ENCODE peak calls at places on chromosomes 6 and 20, in six cellular contexts. Q is neural progenitor cell, I is GM23248, S is PC-3, X is GM23338, U is SK-N-SH. F is an unnamed sample. For H3F3A, the result is how much of the 10 kb centered on the place peaks cover.

GRCh38 chr20:57385940-57386339 is 5.3 kb upstream of the RBM38 start:
- DNase-seq in Q (no peak), X (no peak), I (no peak), S (no peak), U (no peak), F (no peak)

GRCh38 chr20:57400821-57401564 is 9.8 kb downstream of the RBM38 start:
- DNase-seq in X (no peak), Q (no peak), I (no peak), S (no peak), U (no peak), F (peak)

GRCh38 chr6:150471276-150471675 is 102.5 kb downstream of the IYD start:
- DNase-seq in Q (no peak), I (no peak), U (no peak), S (no peak), X (no peak), F (no peak)

GRCh38 chr20:4112490-4113420 is 97.4 kb upstream of the RNF24 start:
- DNase-seq in S (peak), Q (no peak), I (peak), U (peak), X (no peak), F (peak)

GRCh38 chr6:71404145-71404966 is 115.7 kb downstream of the OGFRL1 start:
- DNase-seq in U (no peak), S (peak), Q (no peak), I (peak), X (peak), F (no peak)

GRCh38 chr6:153084393-153084792 is 46.7 kb downstream of the RGS17 start:
- DNase-seq in X (no peak), Q (no peak), I (peak), U (no peak), S (peak), F (no peak)

GRCh38 chr6:49462071-49462470 is 982 bp downstream of the MMUT start:
- DNase-seq in U (no peak), Q (no peak), X (no peak), S (peak), I (peak), F (no peak)

GRCh38 chr20:59095140-59095539 is 52.6 kb upstream of the PRELID3B start:
- DNase-seq in S (no peak), X (no peak), U (no peak), I (no peak), Q (no peak), F (no peak)

GRCh38 chr6:147741419-147741818 is 232.9 kb downstream of the SAMD5 start:
- DNase-seq in U (no peak), S (no peak), I (no peak), X (no peak), Q (no peak), F (no peak)

GRCh38 chr6:170019259-170020040 is 268.0 kb downstream of the ERMARD start:
- DNase-seq in X (no peak), S (peak), I (peak), Q (no peak), U (no peak), F (no peak)

GRCh38 chr6:121800047-121800446 is 364.6 kb downstream of the GJA1 start:
- DNase-seq in X (no peak), S (no peak), I (peak), Q (no peak), U (no peak), F (no peak)

GRCh38 chr6:68958327-68958726 is 323.2 kb downstream of the ADGRB3 start:
- DNase-seq in U (peak), S (peak), X (no peak), Q (no peak), I (peak), F (peak)

GRCh38 chr20:20457392-20458126 is 89.7 kb downstream of the INSM1 start:
- DNase-seq in I (peak), X (no peak), S (peak), Q (no peak), U (no peak), F (no peak)

GRCh38 chr6:17473554-17473953 is 80.2 kb downstream of the CAP2 start:
- DNase-seq in U (no peak), Q (no peak), I (no peak), S (no peak), X (no peak), F (no peak)

GRCh38 chr20:62921119-62921687 is 5.1 kb downstream of the DIDO1 start:
- DNase-seq in Q (peak), I (peak), X (peak), S (peak), U (peak), F (peak)

GRCh38 chr6:159031826-159032225 is 13.0 kb downstream of the TAGAP start:
- DNase-seq in I (no peak), S (no peak), Q (no peak), U (no peak), X (no peak), F (no peak)

GRCh38 chr6:47235964-47236760 is 73.5 kb downstream of the TNFRSF21 start:
- DNase-seq in I (no peak), U (peak), S (no peak), Q (no peak), X (no peak), F (no peak)

GRCh38 chr20:25090492-25091429 is 8.8 kb upstream of the VSX1 start:
- DNase-seq in S (peak), I (no peak), X (no peak), U (no peak), Q (no peak), F (peak)

GRCh38 chr6:29723666-29724588 is 693 bp downstream of the HLA-F start:
- DNase-seq in U (peak), Q (peak), I (peak), X (peak), S (no peak), F (peak)

GRCh38 chr6:14035448-14035847 is 82.1 kb upstream of the CD83 start:
- DNase-seq in X (peak), S (peak), I (peak), Q (peak), U (no peak), F (no peak)

GRCh38 chr20:56268536-56268935 is 20.0 kb downstream of the MC3R start:
- DNase-seq in U (no peak), S (no peak), I (no peak), Q (no peak), X (no peak), F (no peak)

GRCh38 chr6:27280064-27280539 is 32.0 kb downstream of the POM121L2 start:
- DNase-seq in U (peak), I (peak), S (peak), Q (peak), X (peak), F (no peak)

GRCh38 chr20:12072221-12072944 is 154.7 kb downstream of the BTBD3 start:
- DNase-seq in S (no peak), I (no peak), X (no peak), U (no peak), Q (no peak), F (no peak)

GRCh38 chr6:145069966-145070365 is 665.4 kb downstream of the EPM2A start:
- DNase-seq in Q (no peak), S (peak), X (no peak), U (no peak), I (peak), F (no peak)

GRCh38 chr20:6731951-6732580 is 35.4 kb upstream of the BMP2 start:
- DNase-seq in Q (no peak), U (no peak), I (no peak), S (no peak), X (no peak), F (no peak)

GRCh38 chr20:7841967-7842301 is 98.3 kb downstream of the HAO1 start:
- DNase-seq in S (peak), X (no peak), U (no peak), I (peak), Q (peak), F (no peak)

GRCh38 chr20:11430652-11431051 is 487.0 kb upstream of the BTBD3 start:
- DNase-seq in X (no peak), U (no peak), S (no peak), Q (no peak), I (no peak), F (no peak)

GRCh38 chr6:56772737-56773184 is 130.1 kb upstream of the DST start:
- DNase-seq in X (peak), I (peak), S (peak), U (no peak), Q (peak), F (no peak)

GRCh38 chr6:117477988-117478852 is 4.3 kb upstream of the DCBLD1 start:
- DNase-seq in I (no peak), S (no peak), Q (peak), U (no peak), X (peak), F (peak)

GRCh38 chr20:699811-700338 is 24.3 kb upstream of the SCRT2 start:
- DNase-seq in X (peak), U (peak), S (no peak), I (no peak), Q (peak), F (no peak)

GRCh38 chr6:75081920-75082319 is 123.9 kb downstream of the COL12A1 start:
- DNase-seq in Q (no peak), U (no peak), S (no peak), I (no peak), X (no peak), F (no peak)

GRCh38 chr6:7214400-7214940 is 98.5 kb downstream of the SSR1 start:
- DNase-seq in X (no peak), U (peak), I (no peak), Q (no peak), S (no peak), F (no peak)

GRCh38 chr6:107690864-107691661 is 133.1 kb downstream of the SCML4 start:
- DNase-seq in S (no peak), I (peak), U (no peak), Q (no peak), X (peak), F (no peak)

GRCh38 chr6:20718705-20719653 is 184.7 kb downstream of the CDKAL1 start:
- DNase-seq in Q (no peak), S (no peak), U (no peak), I (no peak), X (no peak), F (no peak)
- H3F3A ChIP-seq in Q (under half), S (under half), U (under half), I (under half), X (under half), F (under half)

DNA sequence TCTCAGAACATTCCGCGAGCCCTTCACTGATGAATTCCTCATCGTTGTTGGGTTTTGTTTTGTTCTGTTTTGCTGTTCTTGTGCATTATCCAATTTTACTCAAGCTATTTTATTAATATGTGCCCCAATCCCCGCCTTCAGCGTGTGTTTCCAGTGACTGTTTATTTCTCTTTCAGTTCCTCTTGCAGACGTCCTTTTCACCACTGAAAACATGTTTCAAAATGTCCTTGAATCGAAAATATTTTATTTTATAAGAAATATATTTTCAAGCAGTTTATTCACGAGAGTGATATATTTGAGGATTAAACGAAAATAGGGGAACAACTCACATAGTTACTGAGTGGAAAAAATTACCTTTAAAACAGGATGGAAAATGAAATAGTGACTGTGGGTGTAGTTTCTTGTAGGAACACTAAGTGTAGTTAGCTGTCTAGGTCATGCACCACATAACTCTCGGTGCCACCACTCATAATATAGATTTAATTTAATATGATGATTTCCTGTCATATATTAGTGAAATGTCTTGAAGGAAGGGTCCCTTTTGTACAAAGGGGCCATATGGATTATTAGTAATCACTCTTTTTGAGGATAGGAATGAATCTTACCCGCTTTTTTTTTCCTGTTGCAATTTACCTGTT is 45.3 kb upstream of the HDDC2 start:
- DNase-seq in U (no peak), X (no peak), I (no peak), Q (no peak), S (no peak), F (peak)
- H3K27ac ChIP-seq in U (no peak), X (no peak), I (no peak), Q (no peak), S (no peak), F (peak)

GRCh38 chr6:106608080-106608668 is 21.1 kb downstream of the RTN4IP1 start:
- DNase-seq in I (peak), X (peak), U (peak), S (peak), Q (peak), F (peak)
- TF ChIP-seq EZH2phosphoT487 in I (no peak), X (no peak), U (no peak), S (no peak), Q (no peak), F (no peak)

GRCh38 chr20:38129248-38129865 is 35.7 kb downstream of the TGM2 start:
- DNase-seq in Q (no peak), S (no peak), I (no peak), U (no peak), X (no peak), F (no peak)
- H3F3A ChIP-seq in Q (under half), S (under half), I (under half), U (half or more), X (under half), F (under half)

GRCh38 chr20:45058168-45058850 is 42.6 kb downstream of the KCNS1 start:
- DNase-seq in U (no peak), I (no peak), Q (no peak), S (no peak), X (no peak), F (no peak)
- H3K27ac ChIP-seq in U (no peak), I (no peak), Q (no peak), S (no peak), X (no peak), F (peak)

DNA sequence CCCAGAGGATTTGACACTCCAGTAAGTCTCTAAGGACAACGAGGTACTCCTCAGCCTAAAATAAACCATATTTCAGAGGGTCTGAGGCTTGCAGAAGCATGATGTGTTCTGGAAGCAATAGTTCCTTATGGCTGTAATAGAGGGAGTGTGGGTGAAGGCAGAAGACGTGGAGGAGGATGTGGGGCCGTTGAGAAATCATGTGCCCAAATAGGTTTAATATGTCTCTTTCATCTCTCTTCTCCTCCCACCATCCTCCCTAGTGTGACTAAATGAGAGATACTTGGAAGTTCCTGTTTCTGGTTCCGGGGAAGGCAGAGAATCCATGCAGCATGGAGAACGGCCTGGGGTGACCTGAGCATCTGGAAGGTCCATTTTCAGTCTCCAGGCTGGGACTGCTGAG is 174.0 kb upstream of the RSPO3 start:
- DNase-seq in Q (no peak), S (no peak), I (no peak), U (no peak), X (no peak), F (no peak)
- TF ChIP-seq EZH2phosphoT487 in Q (no peak), S (no peak), I (no peak), U (no peak), X (no peak), F (no peak)

GRCh38 chr20:50196896-50197295 is 6.3 kb downstream of the CEBPB start:
- DNase-seq in S (no peak), X (no peak), I (no peak), Q (no peak), U (no peak), F (no peak)
- H3F3A ChIP-seq in S (under half), X (under half), I (under half), Q (under half), U (under half), F (under half)

F was measured in MM.1S.